ENCODE peak calls at places on chromosome 11, in nine cellular contexts. One of them, this sample, is unnamed.

GRCh38 chr11:86182976-86183584 is 61.5 kb upstream of the EED start:
- DNase-seq in colonic mucosa: peak; percentile 64
- DNase-seq in IMR-90: peak; percentile 35
- DNase-seq in bronchial epithelial cell: peak; percentile 98
- DNase-seq in endothelial cell: no peak
- DNase-seq in HFF-Myc: no peak
- DNase-seq in neural progenitor cell: no peak
- DNase-seq in CD14-positive monocyte: peak; percentile 62
- DNase-seq in heart right ventricle: no peak
- DNase-seq in this sample: no peak

GRCh38 chr11:47466701-47467250 is 17.8 kb upstream of the RAPSN start:
- DNase-seq in heart right ventricle: peak; percentile 45
- DNase-seq in HFF-Myc: no peak
- DNase-seq in neural progenitor cell: peak; percentile 41
- DNase-seq in colonic mucosa: peak; percentile 43
- DNase-seq in bronchial epithelial cell: no peak
- DNase-seq in endothelial cell: peak; percentile 26
- DNase-seq in IMR-90: no peak
- DNase-seq in CD14-positive monocyte: no peak
- DNase-seq in this sample: no peak

GRCh38 chr11:72746821-72747220 is 5.4 kb downstream of the ARAP1 start:
- DNase-seq in HFF-Myc: no peak
- DNase-seq in colonic mucosa: no peak
- DNase-seq in neural progenitor cell: no peak
- DNase-seq in IMR-90: no peak
- DNase-seq in CD14-positive monocyte: no peak
- DNase-seq in endothelial cell: no peak
- DNase-seq in bronchial epithelial cell: no peak
- DNase-seq in heart right ventricle: no peak
- DNase-seq in this sample: no peak

GRCh38 chr11:47979378-47980092 is 824 bp upstream of the PTPRJ start:
- DNase-seq in HFF-Myc: no peak
- DNase-seq in colonic mucosa: no peak
- DNase-seq in bronchial epithelial cell: no peak
- DNase-seq in heart right ventricle: no peak
- DNase-seq in endothelial cell: no peak
- DNase-seq in IMR-90: no peak
- DNase-seq in neural progenitor cell: no peak
- DNase-seq in CD14-positive monocyte: no peak
- DNase-seq in this sample: no peak

GRCh38 chr11:113906515-113906914 is 1.9 kb downstream of the HTR3B start:
- DNase-seq in heart right ventricle: no peak
- DNase-seq in neural progenitor cell: no peak
- DNase-seq in IMR-90: no peak
- DNase-seq in CD14-positive monocyte: no peak
- DNase-seq in bronchial epithelial cell: no peak
- DNase-seq in colonic mucosa: peak; percentile 19
- DNase-seq in endothelial cell: no peak
- DNase-seq in HFF-Myc: no peak
- DNase-seq in this sample: peak; percentile 32

GRCh38 chr11:27411330-27411729 is 48.3 kb upstream of the CCDC34 start:
- DNase-seq in IMR-90: no peak
- DNase-seq in colonic mucosa: no peak
- DNase-seq in heart right ventricle: no peak
- DNase-seq in endothelial cell: no peak
- DNase-seq in bronchial epithelial cell: no peak
- DNase-seq in CD14-positive monocyte: no peak
- DNase-seq in HFF-Myc: no peak
- DNase-seq in neural progenitor cell: no peak
- DNase-seq in this sample: no peak

GRCh38 chr11:134544095-134544815 is 132.2 kb upstream of the B3GAT1 start:
- DNase-seq in neural progenitor cell: no peak
- DNase-seq in IMR-90: no peak
- DNase-seq in heart right ventricle: no peak
- DNase-seq in HFF-Myc: no peak
- DNase-seq in CD14-positive monocyte: no peak
- DNase-seq in bronchial epithelial cell: no peak
- DNase-seq in endothelial cell: no peak
- DNase-seq in colonic mucosa: no peak
- DNase-seq in this sample: peak; percentile 66

GRCh38 chr11:130915556-130916237 is 582 bp downstream of the SNX19 start:
- DNase-seq in CD14-positive monocyte: no peak
- DNase-seq in bronchial epithelial cell: no peak
- DNase-seq in heart right ventricle: no peak
- DNase-seq in neural progenitor cell: no peak
- DNase-seq in colonic mucosa: no peak
- DNase-seq in IMR-90: no peak
- DNase-seq in endothelial cell: no peak
- DNase-seq in HFF-Myc: no peak
- DNase-seq in this sample: no peak

GRCh38 chr11:122628691-122629555 is 26.6 kb upstream of the UBASH3B start:
- DNase-seq in neural progenitor cell: peak; percentile 81
- DNase-seq in colonic mucosa: peak; percentile 57
- DNase-seq in endothelial cell: peak; percentile 82
- DNase-seq in IMR-90: peak; percentile 77
- DNase-seq in bronchial epithelial cell: peak; percentile 59
- DNase-seq in CD14-positive monocyte: peak; percentile 67
- DNase-seq in heart right ventricle: peak; percentile 48
- DNase-seq in HFF-Myc: no peak
- DNase-seq in this sample: peak; percentile 88

GRCh38 chr11:69002743-69003231 is 10.3 kb downstream of the MRGPRF start:
- DNase-seq in endothelial cell: no peak
- DNase-seq in colonic mucosa: peak; percentile 15
- DNase-seq in IMR-90: no peak
- DNase-seq in neural progenitor cell: no peak
- DNase-seq in CD14-positive monocyte: peak; percentile 45
- DNase-seq in heart right ventricle: no peak
- DNase-seq in HFF-Myc: no peak
- DNase-seq in bronchial epithelial cell: no peak
- DNase-seq in this sample: no peak

GRCh38 chr11:105202844-105203548 is 63.4 kb upstream of the CARD18 start:
- DNase-seq in CD14-positive monocyte: no peak
- DNase-seq in bronchial epithelial cell: no peak
- DNase-seq in colonic mucosa: peak; percentile 47
- DNase-seq in IMR-90: no peak
- DNase-seq in endothelial cell: no peak
- DNase-seq in neural progenitor cell: no peak
- DNase-seq in HFF-Myc: no peak
- DNase-seq in heart right ventricle: no peak
- DNase-seq in this sample: no peak

GRCh38 chr11:44943118-44943517 is 7.6 kb downstream of the TP53I11 start:
- DNase-seq in neural progenitor cell: no peak
- DNase-seq in heart right ventricle: no peak
- DNase-seq in CD14-positive monocyte: peak; percentile 67
- DNase-seq in IMR-90: no peak
- DNase-seq in endothelial cell: no peak
- DNase-seq in colonic mucosa: peak; percentile 46
- DNase-seq in HFF-Myc: no peak
- DNase-seq in bronchial epithelial cell: no peak
- DNase-seq in this sample: no peak

GRCh38 chr11:121194731-121195596 is 93.9 kb downstream of the TECTA start:
- DNase-seq in HFF-Myc: peak; percentile 54
- DNase-seq in colonic mucosa: peak; percentile 62
- DNase-seq in endothelial cell: peak; percentile 71
- DNase-seq in neural progenitor cell: peak; percentile 74
- DNase-seq in IMR-90: peak; percentile 64
- DNase-seq in heart right ventricle: peak; percentile 57
- DNase-seq in bronchial epithelial cell: peak; percentile 58
- DNase-seq in CD14-positive monocyte: no peak
- DNase-seq in this sample: no peak

DNA sequence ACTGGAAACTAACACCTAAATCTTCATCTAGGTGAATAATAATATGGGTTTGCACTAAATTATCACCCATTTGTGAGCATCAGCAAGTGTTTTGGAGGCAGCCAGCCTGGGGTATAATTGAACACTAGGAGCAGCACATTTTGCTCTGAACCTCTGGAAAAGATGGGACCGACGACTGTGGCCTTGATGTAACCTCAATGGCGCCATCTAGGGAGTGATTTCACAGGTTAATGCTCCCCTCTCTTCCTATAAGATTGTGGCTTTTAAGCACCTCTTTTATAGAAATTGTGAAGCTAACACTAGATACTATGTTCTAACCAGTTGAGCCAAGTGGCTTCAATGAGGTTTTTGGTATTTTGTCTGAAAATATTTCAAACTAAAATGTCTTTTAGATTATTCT is 203.7 kb downstream of the NELL1 start:
- DNase-seq in HFF-Myc: no peak
- DNase-seq in colonic mucosa: no peak
- DNase-seq in IMR-90: no peak
- DNase-seq in endothelial cell: peak; percentile 61
- DNase-seq in neural progenitor cell: peak; percentile 79
- DNase-seq in heart right ventricle: no peak
- DNase-seq in CD14-positive monocyte: no peak
- DNase-seq in bronchial epithelial cell: peak; percentile 15
- DNase-seq in this sample: no peak
- TF ChIP-seq CTCF in HFF-Myc: no peak
- TF ChIP-seq CTCF in colonic mucosa: no peak
- TF ChIP-seq CTCF in IMR-90: no peak
- TF ChIP-seq CTCF in endothelial cell: peak; percentile 42
- TF ChIP-seq CTCF in neural progenitor cell: peak; percentile 77
- TF ChIP-seq CTCF in heart right ventricle: no peak
- TF ChIP-seq CTCF in CD14-positive monocyte: no peak
- TF ChIP-seq CTCF in bronchial epithelial cell: no peak
- TF ChIP-seq CTCF in this sample: peak; percentile 11

GRCh38 chr11:102305352-102306047 is 11.8 kb upstream of the BIRC3 start:
- DNase-seq in bronchial epithelial cell: no peak
- DNase-seq in IMR-90: no peak
- DNase-seq in colonic mucosa: no peak
- DNase-seq in heart right ventricle: no peak
- DNase-seq in neural progenitor cell: no peak
- DNase-seq in HFF-Myc: no peak
- DNase-seq in endothelial cell: no peak
- DNase-seq in CD14-positive monocyte: no peak
- DNase-seq in this sample: no peak

GRCh38 chr11:102304686-102305085 is 12.6 kb upstream of the BIRC3 start:
- DNase-seq in endothelial cell: no peak
- DNase-seq in bronchial epithelial cell: no peak
- DNase-seq in HFF-Myc: no peak
- DNase-seq in neural progenitor cell: no peak
- DNase-seq in colonic mucosa: no peak
- DNase-seq in heart right ventricle: no peak
- DNase-seq in IMR-90: no peak
- DNase-seq in CD14-positive monocyte: no peak
- DNase-seq in this sample: no peak

GRCh38 chr11:102306048-102306575 is 11.2 kb upstream of the BIRC3 start:
- DNase-seq in bronchial epithelial cell: peak; percentile 95
- DNase-seq in endothelial cell: no peak
- DNase-seq in IMR-90: no peak
- DNase-seq in heart right ventricle: no peak
- DNase-seq in HFF-Myc: no peak
- DNase-seq in colonic mucosa: peak; percentile 76
- DNase-seq in neural progenitor cell: no peak
- DNase-seq in CD14-positive monocyte: no peak
- DNase-seq in this sample: no peak

GRCh38 chr11:102306817-102307814 is 10.2 kb upstream of the BIRC3 start:
- DNase-seq in neural progenitor cell: no peak
- DNase-seq in colonic mucosa: no peak
- DNase-seq in bronchial epithelial cell: peak; percentile 55
- DNase-seq in CD14-positive monocyte: no peak
- DNase-seq in IMR-90: no peak
- DNase-seq in endothelial cell: no peak
- DNase-seq in heart right ventricle: no peak
- DNase-seq in HFF-Myc: no peak
- DNase-seq in this sample: no peak

DNA sequence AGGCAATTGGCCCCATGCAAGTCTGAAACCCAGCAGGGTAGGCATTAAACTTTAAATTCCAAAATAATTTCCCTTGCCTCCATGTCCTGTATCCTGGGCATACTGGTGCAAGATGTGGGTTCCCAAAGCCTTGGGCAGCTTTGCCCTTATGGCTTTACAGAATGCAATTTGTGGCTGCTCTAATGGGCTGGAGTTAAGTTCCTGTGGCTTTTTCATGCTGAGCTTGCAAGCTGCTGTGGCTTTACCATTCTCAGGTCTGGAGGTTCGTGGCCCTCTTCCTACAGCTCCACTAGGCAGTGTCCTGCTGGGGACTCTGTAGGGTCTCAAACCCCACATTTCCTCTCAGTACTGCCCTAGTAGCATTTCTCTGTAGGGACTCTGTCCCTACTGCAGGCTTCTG is 15.0 kb upstream of the BIRC3 start:
- DNase-seq in neural progenitor cell: no peak
- DNase-seq in IMR-90: no peak
- DNase-seq in HFF-Myc: no peak
- DNase-seq in CD14-positive monocyte: no peak
- DNase-seq in colonic mucosa: no peak
- DNase-seq in bronchial epithelial cell: no peak
- DNase-seq in heart right ventricle: no peak
- DNase-seq in endothelial cell: no peak
- DNase-seq in this sample: no peak
- TF ChIP-seq CTCF in neural progenitor cell: no peak
- TF ChIP-seq CTCF in IMR-90: no peak
- TF ChIP-seq CTCF in HFF-Myc: no peak
- TF ChIP-seq CTCF in CD14-positive monocyte: no peak
- TF ChIP-seq CTCF in colonic mucosa: no peak
- TF ChIP-seq CTCF in bronchial epithelial cell: no peak
- TF ChIP-seq CTCF in heart right ventricle: no peak
- TF ChIP-seq CTCF in endothelial cell: no peak
- TF ChIP-seq CTCF in this sample: no peak

GRCh38 chr11:22302368-22302767 is 35.8 kb upstream of the SLC17A6 start:
- DNase-seq in heart right ventricle: no peak
- DNase-seq in CD14-positive monocyte: no peak
- DNase-seq in endothelial cell: no peak
- DNase-seq in colonic mucosa: no peak
- DNase-seq in HFF-Myc: no peak
- DNase-seq in bronchial epithelial cell: no peak
- DNase-seq in neural progenitor cell: no peak
- DNase-seq in IMR-90: no peak
- DNase-seq in this sample: no peak

DNA sequence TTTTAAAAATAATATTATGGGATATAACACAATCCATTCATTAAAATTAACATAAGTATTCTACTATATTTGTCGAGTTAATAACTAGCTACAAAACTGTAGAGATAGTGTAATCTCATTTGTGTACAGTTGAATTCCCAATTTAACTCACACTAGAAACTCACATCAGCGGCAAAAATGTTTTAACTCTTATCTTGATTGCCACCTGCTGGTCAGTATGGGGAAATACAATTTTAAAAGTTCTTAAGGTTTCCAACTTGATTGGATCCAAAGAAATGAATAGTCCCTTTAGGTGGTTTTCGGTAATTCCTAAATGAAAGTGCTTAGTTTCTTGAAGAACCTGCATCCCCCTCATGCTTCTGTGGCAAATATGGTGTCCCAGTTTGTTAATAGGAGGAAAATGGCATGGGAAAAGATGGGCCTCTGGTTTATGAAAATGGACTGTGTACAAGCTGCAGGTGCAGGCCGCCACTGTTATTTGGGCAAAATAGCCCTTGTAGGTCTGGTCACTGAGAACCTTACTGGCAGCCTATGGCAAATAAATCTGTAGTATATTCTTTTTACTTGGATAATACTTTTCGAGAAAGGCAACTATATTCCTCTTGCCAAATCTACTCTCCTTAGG is 33.7 kb upstream of the SLC17A6 start:
- DNase-seq in neural progenitor cell: peak; percentile 55
- DNase-seq in bronchial epithelial cell: peak; percentile 39
- DNase-seq in CD14-positive monocyte: no peak
- DNase-seq in IMR-90: peak; percentile 23
- DNase-seq in endothelial cell: no peak
- DNase-seq in heart right ventricle: no peak
- DNase-seq in colonic mucosa: no peak
- DNase-seq in HFF-Myc: peak; percentile 3
- DNase-seq in this sample: no peak
- TF ChIP-seq CTCF in neural progenitor cell: peak; percentile 84
- TF ChIP-seq CTCF in bronchial epithelial cell: peak; percentile 48
- TF ChIP-seq CTCF in CD14-positive monocyte: peak; percentile 75
- TF ChIP-seq CTCF in IMR-90: peak; percentile 59
- TF ChIP-seq CTCF in endothelial cell: peak; percentile 97
- TF ChIP-seq CTCF in heart right ventricle: peak; percentile 76
- TF ChIP-seq CTCF in colonic mucosa: peak; percentile 67
- TF ChIP-seq CTCF in HFF-Myc: peak; percentile 47
- TF ChIP-seq CTCF in this sample: peak; percentile 65

GRCh38 chr11:6817668-6818067 is 18.2 kb upstream of the OR6A2 start:
- DNase-seq in bronchial epithelial cell: no peak
- DNase-seq in colonic mucosa: no peak
- DNase-seq in CD14-positive monocyte: no peak
- DNase-seq in HFF-Myc: no peak
- DNase-seq in IMR-90: peak; percentile 2
- DNase-seq in neural progenitor cell: peak; percentile 68
- DNase-seq in endothelial cell: no peak
- DNase-seq in heart right ventricle: no peak
- DNase-seq in this sample: no peak
- TF ChIP-seq CTCF in bronchial epithelial cell: no peak
- TF ChIP-seq CTCF in colonic mucosa: no peak
- TF ChIP-seq CTCF in CD14-positive monocyte: no peak
- TF ChIP-seq CTCF in HFF-Myc: no peak
- TF ChIP-seq CTCF in IMR-90: no peak
- TF ChIP-seq CTCF in neural progenitor cell: peak; percentile 52
- TF ChIP-seq CTCF in endothelial cell: no peak
- TF ChIP-seq CTCF in heart right ventricle: no peak
- TF ChIP-seq CTCF in this sample: no peak